ENCODE peak calls at places on chromosomes 7 and 10, in nine cellular contexts. One of them, this sample, is unnamed.

GRCh38 chr7:157587051-157587450 is 250.2 kb downstream of the DNAJB6 start:
- DNase-seq in NCI-H2081: no peak
- DNase-seq in AG08395: no peak
- DNase-seq in activated T-helper 1 cell treated with Interleukin-2 at 50 U/mL for 16 hours: no peak
- DNase-seq in mucosa of gallbladder: no peak
- DNase-seq in activated CD8-positive, alpha-beta memory T cell treated with anti-CD3 and anti-CD28 coated beads, Interleukin-2, amount 50 U/mL, for 4 hours: no peak
- DNase-seq in WTC11: no peak
- DNase-seq in progenitor cell of endocrine pancreas: no peak
- DNase-seq in thoracic aorta: no peak
- DNase-seq in this sample: no peak

GRCh38 chr10:78389419-78389818 is 355.8 kb downstream of the RPS24 start:
- DNase-seq in NCI-H2081: peak
- DNase-seq in AG08395: no peak
- DNase-seq in activated T-helper 1 cell treated with Interleukin-2 at 50 U/mL for 16 hours: no peak
- DNase-seq in mucosa of gallbladder: no peak
- DNase-seq in activated CD8-positive, alpha-beta memory T cell treated with anti-CD3 and anti-CD28 coated beads, Interleukin-2, amount 50 U/mL, for 4 hours: no peak
- DNase-seq in WTC11: no peak
- DNase-seq in progenitor cell of endocrine pancreas: no peak
- DNase-seq in thoracic aorta: no peak
- DNase-seq in this sample: no peak

GRCh38 chr10:29970576-29970975 is 88.8 kb downstream of the JCAD start:
- DNase-seq in NCI-H2081: no peak
- DNase-seq in AG08395: no peak
- DNase-seq in activated T-helper 1 cell treated with Interleukin-2 at 50 U/mL for 16 hours: no peak
- DNase-seq in mucosa of gallbladder: no peak
- DNase-seq in activated CD8-positive, alpha-beta memory T cell treated with anti-CD3 and anti-CD28 coated beads, Interleukin-2, amount 50 U/mL, for 4 hours: no peak
- DNase-seq in WTC11: no peak
- DNase-seq in progenitor cell of endocrine pancreas: no peak
- DNase-seq in thoracic aorta: no peak
- DNase-seq in this sample: no peak

GRCh38 chr7:85068796-85069195 is 118.1 kb downstream of the SEMA3D start:
- DNase-seq in NCI-H2081: no peak
- DNase-seq in AG08395: peak
- DNase-seq in activated T-helper 1 cell treated with Interleukin-2 at 50 U/mL for 16 hours: no peak
- DNase-seq in mucosa of gallbladder: no peak
- DNase-seq in activated CD8-positive, alpha-beta memory T cell treated with anti-CD3 and anti-CD28 coated beads, Interleukin-2, amount 50 U/mL, for 4 hours: no peak
- DNase-seq in WTC11: no peak
- DNase-seq in progenitor cell of endocrine pancreas: no peak
- DNase-seq in thoracic aorta: no peak
- DNase-seq in this sample: no peak

GRCh38 chr10:124386186-124387077 is 32.3 kb downstream of the OAT start:
- DNase-seq in NCI-H2081: no peak
- DNase-seq in AG08395: no peak
- DNase-seq in activated T-helper 1 cell treated with Interleukin-2 at 50 U/mL for 16 hours: no peak
- DNase-seq in mucosa of gallbladder: no peak
- DNase-seq in activated CD8-positive, alpha-beta memory T cell treated with anti-CD3 and anti-CD28 coated beads, Interleukin-2, amount 50 U/mL, for 4 hours: no peak
- DNase-seq in WTC11: peak
- DNase-seq in progenitor cell of endocrine pancreas: peak
- DNase-seq in thoracic aorta: no peak
- DNase-seq in this sample: peak

GRCh38 chr10:92839191-92840085 is 8.9 kb upstream of the EXOC6 start:
- DNase-seq in NCI-H2081: peak
- DNase-seq in AG08395: peak
- DNase-seq in activated T-helper 1 cell treated with Interleukin-2 at 50 U/mL for 16 hours: no peak
- DNase-seq in mucosa of gallbladder: no peak
- DNase-seq in activated CD8-positive, alpha-beta memory T cell treated with anti-CD3 and anti-CD28 coated beads, Interleukin-2, amount 50 U/mL, for 4 hours: peak
- DNase-seq in WTC11: peak
- DNase-seq in progenitor cell of endocrine pancreas: no peak
- DNase-seq in thoracic aorta: no peak
- DNase-seq in this sample: peak

GRCh38 chr7:71843677-71844076 is 568.5 kb downstream of the CALN1 start:
- DNase-seq in NCI-H2081: no peak
- DNase-seq in AG08395: no peak
- DNase-seq in activated T-helper 1 cell treated with Interleukin-2 at 50 U/mL for 16 hours: no peak
- DNase-seq in mucosa of gallbladder: no peak
- DNase-seq in activated CD8-positive, alpha-beta memory T cell treated with anti-CD3 and anti-CD28 coated beads, Interleukin-2, amount 50 U/mL, for 4 hours: no peak
- DNase-seq in WTC11: no peak
- DNase-seq in progenitor cell of endocrine pancreas: no peak
- DNase-seq in thoracic aorta: no peak
- DNase-seq in this sample: no peak

GRCh38 chr7:66301737-66302136 is 96.6 kb downstream of the TPST1 start:
- DNase-seq in NCI-H2081: no peak
- DNase-seq in AG08395: no peak
- DNase-seq in activated T-helper 1 cell treated with Interleukin-2 at 50 U/mL for 16 hours: no peak
- DNase-seq in mucosa of gallbladder: no peak
- DNase-seq in activated CD8-positive, alpha-beta memory T cell treated with anti-CD3 and anti-CD28 coated beads, Interleukin-2, amount 50 U/mL, for 4 hours: no peak
- DNase-seq in WTC11: no peak
- DNase-seq in progenitor cell of endocrine pancreas: no peak
- DNase-seq in thoracic aorta: no peak
- DNase-seq in this sample: no peak

GRCh38 chr10:14566498-14566897 is 208.2 kb downstream of the FAM107B start:
- DNase-seq in NCI-H2081: no peak
- DNase-seq in AG08395: no peak
- DNase-seq in activated T-helper 1 cell treated with Interleukin-2 at 50 U/mL for 16 hours: no peak
- DNase-seq in mucosa of gallbladder: no peak
- DNase-seq in activated CD8-positive, alpha-beta memory T cell treated with anti-CD3 and anti-CD28 coated beads, Interleukin-2, amount 50 U/mL, for 4 hours: no peak
- DNase-seq in WTC11: no peak
- DNase-seq in progenitor cell of endocrine pancreas: no peak
- DNase-seq in thoracic aorta: no peak
- DNase-seq in this sample: no peak

GRCh38 chr7:45031829-45032228 is 31.8 kb downstream of the CCM2 start:
- DNase-seq in NCI-H2081: peak
- DNase-seq in AG08395: no peak
- DNase-seq in activated T-helper 1 cell treated with Interleukin-2 at 50 U/mL for 16 hours: no peak
- DNase-seq in mucosa of gallbladder: no peak
- DNase-seq in activated CD8-positive, alpha-beta memory T cell treated with anti-CD3 and anti-CD28 coated beads, Interleukin-2, amount 50 U/mL, for 4 hours: no peak
- DNase-seq in WTC11: no peak
- DNase-seq in progenitor cell of endocrine pancreas: no peak
- DNase-seq in thoracic aorta: no peak
- DNase-seq in this sample: no peak

GRCh38 chr7:80724249-80724871 is 85.9 kb downstream of the CD36 start:
- DNase-seq in NCI-H2081: no peak
- DNase-seq in AG08395: peak
- DNase-seq in activated T-helper 1 cell treated with Interleukin-2 at 50 U/mL for 16 hours: no peak
- DNase-seq in mucosa of gallbladder: no peak
- DNase-seq in activated CD8-positive, alpha-beta memory T cell treated with anti-CD3 and anti-CD28 coated beads, Interleukin-2, amount 50 U/mL, for 4 hours: no peak
- DNase-seq in WTC11: no peak
- DNase-seq in progenitor cell of endocrine pancreas: no peak
- DNase-seq in thoracic aorta: no peak
- DNase-seq in this sample: no peak

GRCh38 chr7:95867309-95867708 is 95.0 kb downstream of the DYNC1I1 start:
- DNase-seq in NCI-H2081: peak
- DNase-seq in AG08395: no peak
- DNase-seq in activated T-helper 1 cell treated with Interleukin-2 at 50 U/mL for 16 hours: no peak
- DNase-seq in mucosa of gallbladder: no peak
- DNase-seq in activated CD8-positive, alpha-beta memory T cell treated with anti-CD3 and anti-CD28 coated beads, Interleukin-2, amount 50 U/mL, for 4 hours: no peak
- DNase-seq in WTC11: peak
- DNase-seq in progenitor cell of endocrine pancreas: no peak
- DNase-seq in thoracic aorta: no peak
- DNase-seq in this sample: peak

GRCh38 chr10:123848564-123849457 is 42.8 kb downstream of the CPXM2 start:
- DNase-seq in NCI-H2081: no peak
- DNase-seq in AG08395: no peak
- DNase-seq in activated T-helper 1 cell treated with Interleukin-2 at 50 U/mL for 16 hours: no peak
- DNase-seq in mucosa of gallbladder: no peak
- DNase-seq in activated CD8-positive, alpha-beta memory T cell treated with anti-CD3 and anti-CD28 coated beads, Interleukin-2, amount 50 U/mL, for 4 hours: no peak
- DNase-seq in WTC11: no peak
- DNase-seq in progenitor cell of endocrine pancreas: no peak
- DNase-seq in thoracic aorta: no peak
- DNase-seq in this sample: no peak

GRCh38 chr7:150855476-150856302 is 3.4 kb downstream of the AOC1 start:
- DNase-seq in NCI-H2081: no peak
- DNase-seq in AG08395: no peak
- DNase-seq in activated T-helper 1 cell treated with Interleukin-2 at 50 U/mL for 16 hours: no peak
- DNase-seq in mucosa of gallbladder: no peak
- DNase-seq in activated CD8-positive, alpha-beta memory T cell treated with anti-CD3 and anti-CD28 coated beads, Interleukin-2, amount 50 U/mL, for 4 hours: no peak
- DNase-seq in WTC11: no peak
- DNase-seq in progenitor cell of endocrine pancreas: no peak
- DNase-seq in thoracic aorta: no peak
- DNase-seq in this sample: peak

GRCh38 chr10:20105931-20106330 is 289.7 kb downstream of the PLXDC2 start:
- DNase-seq in NCI-H2081: no peak
- DNase-seq in AG08395: peak
- DNase-seq in activated T-helper 1 cell treated with Interleukin-2 at 50 U/mL for 16 hours: no peak
- DNase-seq in mucosa of gallbladder: no peak
- DNase-seq in activated CD8-positive, alpha-beta memory T cell treated with anti-CD3 and anti-CD28 coated beads, Interleukin-2, amount 50 U/mL, for 4 hours: no peak
- DNase-seq in WTC11: no peak
- DNase-seq in progenitor cell of endocrine pancreas: no peak
- DNase-seq in thoracic aorta: no peak
- DNase-seq in this sample: no peak

GRCh38 chr7:97377713-97378112 is 260.2 kb downstream of the SDHAF3 start:
- DNase-seq in NCI-H2081: no peak
- DNase-seq in AG08395: no peak
- DNase-seq in activated T-helper 1 cell treated with Interleukin-2 at 50 U/mL for 16 hours: no peak
- DNase-seq in mucosa of gallbladder: no peak
- DNase-seq in activated CD8-positive, alpha-beta memory T cell treated with anti-CD3 and anti-CD28 coated beads, Interleukin-2, amount 50 U/mL, for 4 hours: no peak
- DNase-seq in WTC11: no peak
- DNase-seq in progenitor cell of endocrine pancreas: no peak
- DNase-seq in thoracic aorta: no peak
- DNase-seq in this sample: no peak

GRCh38 chr10:51034769-51035168 is 39.5 kb upstream of the PRKG1 start:
- DNase-seq in NCI-H2081: no peak
- DNase-seq in AG08395: no peak
- DNase-seq in activated T-helper 1 cell treated with Interleukin-2 at 50 U/mL for 16 hours: no peak
- DNase-seq in mucosa of gallbladder: no peak
- DNase-seq in activated CD8-positive, alpha-beta memory T cell treated with anti-CD3 and anti-CD28 coated beads, Interleukin-2, amount 50 U/mL, for 4 hours: no peak
- DNase-seq in WTC11: no peak
- DNase-seq in progenitor cell of endocrine pancreas: no peak
- DNase-seq in thoracic aorta: no peak
- DNase-seq in this sample: no peak

GRCh38 chr10:46992794-46993552 is 81.7 kb downstream of the PTPN20 start:
- DNase-seq in NCI-H2081: peak
- DNase-seq in AG08395: peak
- DNase-seq in activated T-helper 1 cell treated with Interleukin-2 at 50 U/mL for 16 hours: no peak
- DNase-seq in mucosa of gallbladder: no peak
- DNase-seq in activated CD8-positive, alpha-beta memory T cell treated with anti-CD3 and anti-CD28 coated beads, Interleukin-2, amount 50 U/mL, for 4 hours: no peak
- DNase-seq in WTC11: no peak
- DNase-seq in progenitor cell of endocrine pancreas: no peak
- DNase-seq in thoracic aorta: no peak
- DNase-seq in this sample: peak

GRCh38 chr10:104337527-104337984 is 709 bp downstream of the ITPRIP start:
- DNase-seq in NCI-H2081: no peak
- DNase-seq in AG08395: no peak
- DNase-seq in activated T-helper 1 cell treated with Interleukin-2 at 50 U/mL for 16 hours: no peak
- DNase-seq in mucosa of gallbladder: no peak
- DNase-seq in activated CD8-positive, alpha-beta memory T cell treated with anti-CD3 and anti-CD28 coated beads, Interleukin-2, amount 50 U/mL, for 4 hours: no peak
- DNase-seq in WTC11: no peak
- DNase-seq in progenitor cell of endocrine pancreas: peak
- DNase-seq in thoracic aorta: no peak
- DNase-seq in this sample: peak

GRCh38 chr7:111960909-111961440 is 245.2 kb downstream of the DOCK4 start:
- DNase-seq in NCI-H2081: no peak
- DNase-seq in AG08395: no peak
- DNase-seq in activated T-helper 1 cell treated with Interleukin-2 at 50 U/mL for 16 hours: no peak
- DNase-seq in mucosa of gallbladder: no peak
- DNase-seq in activated CD8-positive, alpha-beta memory T cell treated with anti-CD3 and anti-CD28 coated beads, Interleukin-2, amount 50 U/mL, for 4 hours: no peak
- DNase-seq in WTC11: no peak
- DNase-seq in progenitor cell of endocrine pancreas: no peak
- DNase-seq in thoracic aorta: no peak
- DNase-seq in this sample: no peak

GRCh38 chr10:5283305-5284158 is 81.2 kb upstream of the UCN3 start:
- DNase-seq in NCI-H2081: peak
- DNase-seq in AG08395: peak
- DNase-seq in activated T-helper 1 cell treated with Interleukin-2 at 50 U/mL for 16 hours: peak
- DNase-seq in mucosa of gallbladder: peak
- DNase-seq in activated CD8-positive, alpha-beta memory T cell treated with anti-CD3 and anti-CD28 coated beads, Interleukin-2, amount 50 U/mL, for 4 hours: peak
- DNase-seq in WTC11: peak
- DNase-seq in progenitor cell of endocrine pancreas: peak
- DNase-seq in thoracic aorta: peak
- DNase-seq in this sample: peak

GRCh38 chr7:141133646-141134045 is 59.8 kb downstream of the TMEM178B start:
- DNase-seq in NCI-H2081: no peak
- DNase-seq in AG08395: no peak
- DNase-seq in activated T-helper 1 cell treated with Interleukin-2 at 50 U/mL for 16 hours: no peak
- DNase-seq in mucosa of gallbladder: no peak
- DNase-seq in activated CD8-positive, alpha-beta memory T cell treated with anti-CD3 and anti-CD28 coated beads, Interleukin-2, amount 50 U/mL, for 4 hours: no peak
- DNase-seq in WTC11: no peak
- DNase-seq in progenitor cell of endocrine pancreas: no peak
- DNase-seq in thoracic aorta: no peak
- DNase-seq in this sample: no peak

GRCh38 chr7:140367528-140367927 is 30.8 kb downstream of the SLC37A3 start:
- DNase-seq in NCI-H2081: no peak
- DNase-seq in AG08395: no peak
- DNase-seq in activated T-helper 1 cell treated with Interleukin-2 at 50 U/mL for 16 hours: no peak
- DNase-seq in mucosa of gallbladder: no peak
- DNase-seq in activated CD8-positive, alpha-beta memory T cell treated with anti-CD3 and anti-CD28 coated beads, Interleukin-2, amount 50 U/mL, for 4 hours: no peak
- DNase-seq in WTC11: no peak
- DNase-seq in progenitor cell of endocrine pancreas: no peak
- DNase-seq in thoracic aorta: no peak
- DNase-seq in this sample: no peak

GRCh38 chr10:123069271-123069670 is 60.5 kb downstream of the ACADSB start:
- DNase-seq in NCI-H2081: peak
- DNase-seq in AG08395: no peak
- DNase-seq in activated T-helper 1 cell treated with Interleukin-2 at 50 U/mL for 16 hours: no peak
- DNase-seq in mucosa of gallbladder: no peak
- DNase-seq in activated CD8-positive, alpha-beta memory T cell treated with anti-CD3 and anti-CD28 coated beads, Interleukin-2, amount 50 U/mL, for 4 hours: no peak
- DNase-seq in WTC11: no peak
- DNase-seq in progenitor cell of endocrine pancreas: no peak
- DNase-seq in thoracic aorta: no peak
- DNase-seq in this sample: no peak

GRCh38 chr7:151518781-151519044 is 982 bp downstream of the RHEB start:
- DNase-seq in NCI-H2081: no peak
- DNase-seq in AG08395: no peak
- DNase-seq in activated T-helper 1 cell treated with Interleukin-2 at 50 U/mL for 16 hours: no peak
- DNase-seq in mucosa of gallbladder: no peak
- DNase-seq in activated CD8-positive, alpha-beta memory T cell treated with anti-CD3 and anti-CD28 coated beads, Interleukin-2, amount 50 U/mL, for 4 hours: no peak
- DNase-seq in WTC11: no peak
- DNase-seq in progenitor cell of endocrine pancreas: no peak
- DNase-seq in thoracic aorta: no peak
- DNase-seq in this sample: no peak

GRCh38 chr7:130047801-130048200 is 3.4 kb downstream of the ZC3HC1 start:
- DNase-seq in NCI-H2081: no peak
- DNase-seq in AG08395: no peak
- DNase-seq in activated T-helper 1 cell treated with Interleukin-2 at 50 U/mL for 16 hours: no peak
- DNase-seq in mucosa of gallbladder: no peak
- DNase-seq in activated CD8-positive, alpha-beta memory T cell treated with anti-CD3 and anti-CD28 coated beads, Interleukin-2, amount 50 U/mL, for 4 hours: no peak
- DNase-seq in WTC11: no peak
- DNase-seq in progenitor cell of endocrine pancreas: no peak
- DNase-seq in thoracic aorta: no peak
- DNase-seq in this sample: no peak

GRCh38 chr7:73850781-73851207 is 8.5 kb upstream of the METTL27 start:
- DNase-seq in NCI-H2081: no peak
- DNase-seq in AG08395: peak
- DNase-seq in activated T-helper 1 cell treated with Interleukin-2 at 50 U/mL for 16 hours: no peak
- DNase-seq in mucosa of gallbladder: peak
- DNase-seq in activated CD8-positive, alpha-beta memory T cell treated with anti-CD3 and anti-CD28 coated beads, Interleukin-2, amount 50 U/mL, for 4 hours: no peak
- DNase-seq in WTC11: no peak
- DNase-seq in progenitor cell of endocrine pancreas: no peak
- DNase-seq in thoracic aorta: no peak
- DNase-seq in this sample: no peak

This sample was measured in H9.